ENCODE peak calls at places on chromosome 13, in nine cellular contexts. One of them, this sample, is unnamed.

GRCh38 chr13:62176051-62176450 is 760.4 kb upstream of the PCDH20 start:
- DNase-seq in ascending aorta: no peak
- DNase-seq in PC-9: no peak
- DNase-seq in astrocyte: peak; percentile 22
- DNase-seq in transverse colon: no peak
- DNase-seq in HL-60: no peak
- DNase-seq in fibroblast of the aortic adventitia: no peak
- DNase-seq in uterus: no peak
- DNase-seq in glutamatergic neuron: no peak
- DNase-seq in this sample: no peak

GRCh38 chr13:96671073-96671472 is 323.2 kb downstream of the OXGR1 start:
- DNase-seq in ascending aorta: no peak
- DNase-seq in PC-9: no peak
- DNase-seq in astrocyte: no peak
- DNase-seq in transverse colon: no peak
- DNase-seq in HL-60: no peak
- DNase-seq in fibroblast of the aortic adventitia: no peak
- DNase-seq in uterus: no peak
- DNase-seq in glutamatergic neuron: no peak
- DNase-seq in this sample: no peak

GRCh38 chr13:45695198-45695730 is 6.9 kb upstream of the CBY2 start:
- DNase-seq in ascending aorta: no peak
- DNase-seq in PC-9: no peak
- DNase-seq in astrocyte: no peak
- DNase-seq in transverse colon: no peak
- DNase-seq in HL-60: peak; percentile 76
- DNase-seq in fibroblast of the aortic adventitia: no peak
- DNase-seq in uterus: no peak
- DNase-seq in glutamatergic neuron: no peak
- DNase-seq in this sample: no peak

GRCh38 chr13:110641055-110642015 is 26.0 kb downstream of the NAXD start:
- DNase-seq in ascending aorta: no peak
- DNase-seq in PC-9: no peak
- DNase-seq in astrocyte: peak; percentile 35
- DNase-seq in transverse colon: no peak
- DNase-seq in HL-60: no peak
- DNase-seq in fibroblast of the aortic adventitia: no peak
- DNase-seq in uterus: no peak
- DNase-seq in glutamatergic neuron: no peak
- DNase-seq in this sample: no peak

GRCh38 chr13:62710766-62711165 is 1295.1 kb upstream of the PCDH20 start:
- DNase-seq in ascending aorta: no peak
- DNase-seq in PC-9: no peak
- DNase-seq in astrocyte: no peak
- DNase-seq in transverse colon: no peak
- DNase-seq in HL-60: no peak
- DNase-seq in fibroblast of the aortic adventitia: no peak
- DNase-seq in uterus: no peak
- DNase-seq in glutamatergic neuron: no peak
- DNase-seq in this sample: no peak

GRCh38 chr13:46640843-46641242 is 87.9 kb downstream of the LRCH1 start:
- DNase-seq in ascending aorta: no peak
- DNase-seq in PC-9: no peak
- DNase-seq in astrocyte: no peak
- DNase-seq in transverse colon: no peak
- DNase-seq in HL-60: peak; percentile 22
- DNase-seq in fibroblast of the aortic adventitia: peak; percentile 51
- DNase-seq in uterus: no peak
- DNase-seq in glutamatergic neuron: no peak
- DNase-seq in this sample: no peak

GRCh38 chr13:41568990-41569387 is 111.6 kb downstream of the RGCC start:
- DNase-seq in ascending aorta: no peak
- DNase-seq in PC-9: no peak
- DNase-seq in astrocyte: peak; percentile 79
- DNase-seq in transverse colon: no peak
- DNase-seq in HL-60: no peak
- DNase-seq in fibroblast of the aortic adventitia: peak; percentile 84
- DNase-seq in uterus: no peak
- DNase-seq in glutamatergic neuron: no peak
- DNase-seq in this sample: no peak

GRCh38 chr13:110984392-110984791 is 69.5 kb upstream of the ANKRD10 start:
- DNase-seq in ascending aorta: no peak
- DNase-seq in PC-9: no peak
- DNase-seq in astrocyte: no peak
- DNase-seq in transverse colon: no peak
- DNase-seq in HL-60: no peak
- DNase-seq in fibroblast of the aortic adventitia: peak; percentile 40
- DNase-seq in uterus: no peak
- DNase-seq in glutamatergic neuron: no peak
- DNase-seq in this sample: no peak

GRCh38 chr13:31380728-31381127 is 181.0 kb downstream of the B3GLCT start:
- DNase-seq in ascending aorta: no peak
- DNase-seq in PC-9: no peak
- DNase-seq in astrocyte: no peak
- DNase-seq in transverse colon: no peak
- DNase-seq in HL-60: no peak
- DNase-seq in fibroblast of the aortic adventitia: no peak
- DNase-seq in uterus: no peak
- DNase-seq in glutamatergic neuron: no peak
- DNase-seq in this sample: no peak

GRCh38 chr13:41763772-41764171 is 197.1 kb downstream of the VWA8 start:
- DNase-seq in ascending aorta: no peak
- DNase-seq in PC-9: no peak
- DNase-seq in astrocyte: no peak
- DNase-seq in transverse colon: no peak
- DNase-seq in HL-60: no peak
- DNase-seq in fibroblast of the aortic adventitia: no peak
- DNase-seq in uterus: no peak
- DNase-seq in glutamatergic neuron: no peak
- DNase-seq in this sample: no peak

GRCh38 chr13:45369116-45369515 is 28.1 kb upstream of the TPT1 start:
- DNase-seq in ascending aorta: no peak
- DNase-seq in PC-9: no peak
- DNase-seq in astrocyte: no peak
- DNase-seq in transverse colon: no peak
- DNase-seq in HL-60: no peak
- DNase-seq in fibroblast of the aortic adventitia: no peak
- DNase-seq in uterus: no peak
- DNase-seq in glutamatergic neuron: no peak
- DNase-seq in this sample: no peak

GRCh38 chr13:103403814-103404213 is 337.6 kb upstream of the SLC10A2 start:
- DNase-seq in ascending aorta: no peak
- DNase-seq in PC-9: no peak
- DNase-seq in astrocyte: no peak
- DNase-seq in transverse colon: no peak
- DNase-seq in HL-60: no peak
- DNase-seq in fibroblast of the aortic adventitia: no peak
- DNase-seq in uterus: no peak
- DNase-seq in glutamatergic neuron: no peak
- DNase-seq in this sample: no peak

GRCh38 chr13:99327133-99327532 is 19.9 kb upstream of the GPR183 start:
- DNase-seq in ascending aorta: no peak
- DNase-seq in PC-9: no peak
- DNase-seq in astrocyte: no peak
- DNase-seq in transverse colon: no peak
- DNase-seq in HL-60: no peak
- DNase-seq in fibroblast of the aortic adventitia: no peak
- DNase-seq in uterus: no peak
- DNase-seq in glutamatergic neuron: no peak
- DNase-seq in this sample: no peak

GRCh38 chr13:79423801-79424642 is 18.0 kb upstream of the RBM26 start:
- DNase-seq in ascending aorta: no peak
- DNase-seq in PC-9: no peak
- DNase-seq in astrocyte: peak; percentile 34
- DNase-seq in transverse colon: no peak
- DNase-seq in HL-60: peak; percentile 26
- DNase-seq in fibroblast of the aortic adventitia: peak; percentile 80
- DNase-seq in uterus: no peak
- DNase-seq in glutamatergic neuron: no peak
- DNase-seq in this sample: no peak

GRCh38 chr13:49319555-49320350 is 72.0 kb downstream of the CDADC1 start:
- DNase-seq in ascending aorta: no peak
- DNase-seq in PC-9: no peak
- DNase-seq in astrocyte: peak; percentile 27
- DNase-seq in transverse colon: no peak
- DNase-seq in HL-60: no peak
- DNase-seq in fibroblast of the aortic adventitia: peak; percentile 25
- DNase-seq in uterus: no peak
- DNase-seq in glutamatergic neuron: no peak
- DNase-seq in this sample: no peak

GRCh38 chr13:49262634-49263033 is 14.9 kb downstream of the CDADC1 start:
- DNase-seq in ascending aorta: no peak
- DNase-seq in PC-9: no peak
- DNase-seq in astrocyte: no peak
- DNase-seq in transverse colon: no peak
- DNase-seq in HL-60: no peak
- DNase-seq in fibroblast of the aortic adventitia: no peak
- DNase-seq in uterus: no peak
- DNase-seq in glutamatergic neuron: no peak
- DNase-seq in this sample: no peak

GRCh38 chr13:34162545-34162936 is 344.6 kb downstream of the RFC3 start:
- DNase-seq in ascending aorta: no peak
- DNase-seq in PC-9: no peak
- DNase-seq in astrocyte: peak; percentile 93
- DNase-seq in transverse colon: no peak
- DNase-seq in HL-60: no peak
- DNase-seq in fibroblast of the aortic adventitia: peak; percentile 67
- DNase-seq in uterus: no peak
- DNase-seq in glutamatergic neuron: no peak
- DNase-seq in this sample: no peak

GRCh38 chr13:95075506-95075905 is 225.7 kb downstream of the ABCC4 start:
- DNase-seq in ascending aorta: no peak
- DNase-seq in PC-9: no peak
- DNase-seq in astrocyte: no peak
- DNase-seq in transverse colon: no peak
- DNase-seq in HL-60: no peak
- DNase-seq in fibroblast of the aortic adventitia: no peak
- DNase-seq in uterus: no peak
- DNase-seq in glutamatergic neuron: no peak
- DNase-seq in this sample: no peak

GRCh38 chr13:111919826-111920225 is 147.1 kb upstream of the SOX1 start:
- DNase-seq in ascending aorta: no peak
- DNase-seq in PC-9: no peak
- DNase-seq in astrocyte: no peak
- DNase-seq in transverse colon: no peak
- DNase-seq in HL-60: no peak
- DNase-seq in fibroblast of the aortic adventitia: no peak
- DNase-seq in uterus: no peak
- DNase-seq in glutamatergic neuron: no peak
- DNase-seq in this sample: no peak

GRCh38 chr13:110099922-110100321 is 207.0 kb downstream of the COL4A1 start:
- DNase-seq in ascending aorta: no peak
- DNase-seq in PC-9: no peak
- DNase-seq in astrocyte: no peak
- DNase-seq in transverse colon: no peak
- DNase-seq in HL-60: no peak
- DNase-seq in fibroblast of the aortic adventitia: no peak
- DNase-seq in uterus: no peak
- DNase-seq in glutamatergic neuron: no peak
- DNase-seq in this sample: no peak

GRCh38 chr13:26280822-26281221 is 26.9 kb downstream of the CDK8 start:
- DNase-seq in ascending aorta: no peak
- DNase-seq in PC-9: no peak
- DNase-seq in astrocyte: peak; percentile 1
- DNase-seq in transverse colon: no peak
- DNase-seq in HL-60: no peak
- DNase-seq in fibroblast of the aortic adventitia: peak; percentile 22
- DNase-seq in uterus: no peak
- DNase-seq in glutamatergic neuron: no peak
- DNase-seq in this sample: no peak
- TF ChIP-seq CTCF in ascending aorta: no peak
- TF ChIP-seq CTCF in PC-9: no peak
- TF ChIP-seq CTCF in astrocyte: no peak
- TF ChIP-seq CTCF in transverse colon: no peak
- TF ChIP-seq CTCF in HL-60: no peak
- TF ChIP-seq CTCF in fibroblast of the aortic adventitia: no peak
- TF ChIP-seq CTCF in uterus: no peak
- TF ChIP-seq CTCF in glutamatergic neuron: no peak
- TF ChIP-seq CTCF in this sample: no peak

DNA sequence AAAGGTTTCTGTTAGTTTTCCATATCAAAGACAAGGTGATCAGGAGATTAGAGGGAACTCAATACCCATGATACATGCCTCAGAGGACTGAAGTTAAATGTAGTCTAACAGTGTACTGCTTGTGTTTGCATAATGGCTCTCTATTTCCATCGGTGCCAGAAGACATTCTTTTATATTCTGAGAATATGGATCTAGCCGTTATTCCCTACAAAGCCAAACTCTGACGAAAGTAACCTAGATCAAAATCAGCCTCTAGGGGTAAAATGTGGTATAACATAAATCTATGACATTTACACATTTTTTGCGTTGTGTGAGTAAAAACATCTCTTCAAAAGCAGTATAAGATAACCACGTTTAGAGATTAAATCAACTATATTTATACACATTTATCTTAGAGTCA is 2232.7 kb downstream of the PCDH9 start:
- DNase-seq in ascending aorta: no peak
- DNase-seq in PC-9: no peak
- DNase-seq in astrocyte: no peak
- DNase-seq in transverse colon: no peak
- DNase-seq in HL-60: no peak
- DNase-seq in fibroblast of the aortic adventitia: no peak
- DNase-seq in uterus: no peak
- DNase-seq in glutamatergic neuron: no peak
- DNase-seq in this sample: no peak
- TF ChIP-seq CTCF in ascending aorta: no peak
- TF ChIP-seq CTCF in PC-9: no peak
- TF ChIP-seq CTCF in astrocyte: no peak
- TF ChIP-seq CTCF in transverse colon: no peak
- TF ChIP-seq CTCF in HL-60: no peak
- TF ChIP-seq CTCF in fibroblast of the aortic adventitia: no peak
- TF ChIP-seq CTCF in uterus: no peak
- TF ChIP-seq CTCF in glutamatergic neuron: peak; percentile 34
- TF ChIP-seq CTCF in this sample: peak; percentile 63

GRCh38 chr13:37640499-37640898 is 41.9 kb upstream of the POSTN start:
- DNase-seq in ascending aorta: no peak
- DNase-seq in PC-9: peak; percentile 7
- DNase-seq in astrocyte: peak; percentile 59
- DNase-seq in transverse colon: no peak
- DNase-seq in HL-60: no peak
- DNase-seq in fibroblast of the aortic adventitia: peak; percentile 89
- DNase-seq in uterus: no peak
- DNase-seq in glutamatergic neuron: no peak
- DNase-seq in this sample: peak; percentile 14
- TF ChIP-seq CTCF in ascending aorta: no peak
- TF ChIP-seq CTCF in PC-9: peak; percentile 69
- TF ChIP-seq CTCF in astrocyte: peak; percentile 75
- TF ChIP-seq CTCF in transverse colon: no peak
- TF ChIP-seq CTCF in HL-60: no peak
- TF ChIP-seq CTCF in fibroblast of the aortic adventitia: peak; percentile 73
- TF ChIP-seq CTCF in uterus: peak; percentile 56
- TF ChIP-seq CTCF in glutamatergic neuron: peak; percentile 51
- TF ChIP-seq CTCF in this sample: no peak

DNA sequence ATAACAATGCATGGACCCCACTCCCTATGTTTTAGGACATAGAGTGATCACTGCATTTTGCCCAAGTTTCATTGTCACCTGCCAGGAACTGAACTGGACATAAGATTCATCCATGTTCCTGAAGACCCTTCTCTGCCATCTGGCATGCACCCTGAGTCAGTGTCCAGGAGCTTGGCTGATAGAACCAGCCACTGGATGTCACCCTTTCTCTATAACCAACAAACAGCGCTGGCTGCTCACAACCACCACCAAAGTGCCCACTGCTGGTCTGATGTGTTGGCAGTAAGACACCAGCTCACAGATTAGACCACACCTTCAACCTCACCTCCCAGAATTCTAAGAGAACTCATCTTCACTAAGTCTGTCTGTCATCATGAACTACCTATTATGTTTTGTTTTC is 333.4 kb downstream of the ITGBL1 start:
- DNase-seq in ascending aorta: no peak
- DNase-seq in PC-9: peak; percentile 4
- DNase-seq in astrocyte: peak; percentile 4
- DNase-seq in transverse colon: no peak
- DNase-seq in HL-60: peak; percentile 7
- DNase-seq in fibroblast of the aortic adventitia: no peak
- DNase-seq in uterus: no peak
- DNase-seq in glutamatergic neuron: peak; percentile 54
- DNase-seq in this sample: peak; percentile 49
- TF ChIP-seq CTCF in ascending aorta: no peak
- TF ChIP-seq CTCF in PC-9: peak; percentile 43
- TF ChIP-seq CTCF in astrocyte: peak; percentile 35
- TF ChIP-seq CTCF in transverse colon: no peak
- TF ChIP-seq CTCF in HL-60: no peak
- TF ChIP-seq CTCF in fibroblast of the aortic adventitia: no peak
- TF ChIP-seq CTCF in uterus: no peak
- TF ChIP-seq CTCF in glutamatergic neuron: no peak
- TF ChIP-seq CTCF in this sample: no peak

This sample was measured in endothelial cell.